ENCODE peak calls at places on chromosomes 5 and 9, in five cellular contexts. J is coronary artery, R is cardiac muscle cell, W is body of pancreas, N is HL-60. I is an unnamed sample.

GRCh38 chr9:1954238-1954637 is 60.9 kb upstream of the SMARCA2 start:
- DNase-seq in J (no peak), R (no peak), W (no peak), N (no peak), I (no peak)

GRCh38 chr9:18424132-18424531 is 49.8 kb upstream of the ADAMTSL1 start:
- DNase-seq in J (no peak), R (peak), W (no peak), N (no peak), I (no peak)

GRCh38 chr9:87612536-87612935 is 113.4 kb upstream of the CTSL start:
- DNase-seq in J (peak), R (no peak), W (no peak), N (no peak), I (no peak)

GRCh38 chr9:28342815-28343338 is 769.6 kb upstream of the C9orf72 start:
- DNase-seq in J (no peak), R (no peak), W (no peak), N (no peak), I (no peak)

GRCh38 chr9:79542735-79543504 is 28.8 kb upstream of the TLE4 start:
- DNase-seq in J (no peak), R (no peak), W (no peak), N (no peak), I (no peak)

GRCh38 chr9:30771278-30771677 is 1613.2 kb upstream of the ACO1 start:
- DNase-seq in J (no peak), R (no peak), W (no peak), N (no peak), I (no peak)

GRCh38 chr5:28408186-28408585 is 1369.8 kb upstream of the CDH9 start:
- DNase-seq in J (no peak), R (peak), W (no peak), N (no peak), I (no peak)

GRCh38 chr5:218457-219289 is 553 bp downstream of the SDHA start:
- DNase-seq in J (no peak), R (peak), W (peak), N (peak), I (no peak)

GRCh38 chr9:1207681-1208080 is 157.5 kb downstream of the DMRT2 start:
- DNase-seq in J (no peak), R (no peak), W (no peak), N (no peak), I (no peak)

GRCh38 chr5:97209343-97209742 is 26.3 kb upstream of the RIOK2 start:
- DNase-seq in J (no peak), R (no peak), W (no peak), N (no peak), I (no peak)

GRCh38 chr9:91882628-91883027 is 67.4 kb downstream of the ROR2 start:
- DNase-seq in J (no peak), R (no peak), W (no peak), N (no peak), I (no peak)

GRCh38 chr9:14014209-14014608 is 299.7 kb downstream of the NFIB start:
- DNase-seq in J (no peak), R (no peak), W (no peak), N (no peak), I (no peak)

GRCh38 chr5:127673401-127673800 is 24.5 kb downstream of the CTXN3 start:
- DNase-seq in J (no peak), R (no peak), W (no peak), N (no peak), I (peak)

GRCh38 chr5:1437452-1437851 is 7.8 kb downstream of the SLC6A3 start:
- DNase-seq in J (peak), R (peak), W (no peak), N (no peak), I (no peak)

GRCh38 chr5:1297243-1297642 is 2.4 kb upstream of the TERT start:
- DNase-seq in J (peak), R (no peak), W (no peak), N (no peak), I (no peak)

GRCh38 chr5:56123531-56124243 is 109.4 kb downstream of the ANKRD55 start:
- DNase-seq in J (peak), R (peak), W (peak), N (no peak), I (no peak)

GRCh38 chr5:31193591-31194457 is at the start of gene CDH6:
- DNase-seq in J (peak), R (peak), W (peak), N (no peak), I (no peak)

GRCh38 chr9:121559183-121559582 is 59.5 kb upstream of the GGTA1 start:
- DNase-seq in J (no peak), R (peak), W (no peak), N (no peak), I (no peak)

GRCh38 chr9:114590328-114590727 is 2.8 kb downstream of the ATP6V1G1 start:
- DNase-seq in J (no peak), R (no peak), W (no peak), N (no peak), I (no peak)

GRCh38 chr9:114588671-114589526 is 1.3 kb downstream of the ATP6V1G1 start:
- DNase-seq in J (no peak), R (peak), W (no peak), N (no peak), I (no peak)

GRCh38 chr9:114594136-114594535 is 6.6 kb downstream of the ATP6V1G1 start:
- DNase-seq in J (no peak), R (no peak), W (no peak), N (no peak), I (no peak)

GRCh38 chr9:114591206-114591853 is 3.8 kb downstream of the ATP6V1G1 start:
- DNase-seq in J (no peak), R (no peak), W (no peak), N (no peak), I (no peak)

DNA sequence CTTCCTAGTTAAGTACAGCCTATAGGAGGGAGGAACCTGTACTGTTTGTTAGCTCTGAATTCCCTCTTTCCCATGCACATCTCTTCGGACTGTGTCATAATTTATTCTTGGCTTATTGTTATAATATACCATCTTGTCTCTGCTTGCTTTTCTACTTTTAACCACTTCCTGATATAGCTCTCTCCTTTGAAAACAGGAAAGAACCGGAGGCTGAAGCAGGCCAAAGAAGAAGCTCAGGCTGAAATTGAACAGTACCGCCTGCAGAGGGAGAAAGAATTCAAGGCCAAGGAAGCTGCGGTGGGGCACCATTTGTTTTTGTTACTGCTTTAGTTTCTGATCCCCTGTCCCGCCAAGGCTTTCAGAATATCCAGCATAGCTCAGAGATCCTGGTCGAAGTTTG is 4.8 kb downstream of the ATP6V1G1 start:
- DNase-seq in J (no peak), R (no peak), W (no peak), N (no peak), I (no peak)
- H3K4me3 ChIP-seq in J (no peak), R (no peak), W (no peak), N (no peak), I (no peak)

GRCh38 chr5:52734557-52734956 is 53.2 kb upstream of the ITGA1 start:
- DNase-seq in J (no peak), R (no peak), W (no peak), N (no peak), I (no peak)

GRCh38 chr5:52743012-52743411 is 44.7 kb upstream of the ITGA1 start:
- DNase-seq in J (no peak), R (no peak), W (no peak), N (no peak), I (no peak)

GRCh38 chr5:52735139-52735538 is 52.6 kb upstream of the ITGA1 start:
- DNase-seq in J (no peak), R (no peak), W (no peak), N (no peak), I (no peak)

GRCh38 chr5:52740007-52740406 is 47.7 kb upstream of the ITGA1 start:
- DNase-seq in J (no peak), R (no peak), W (no peak), N (no peak), I (no peak)

DNA sequence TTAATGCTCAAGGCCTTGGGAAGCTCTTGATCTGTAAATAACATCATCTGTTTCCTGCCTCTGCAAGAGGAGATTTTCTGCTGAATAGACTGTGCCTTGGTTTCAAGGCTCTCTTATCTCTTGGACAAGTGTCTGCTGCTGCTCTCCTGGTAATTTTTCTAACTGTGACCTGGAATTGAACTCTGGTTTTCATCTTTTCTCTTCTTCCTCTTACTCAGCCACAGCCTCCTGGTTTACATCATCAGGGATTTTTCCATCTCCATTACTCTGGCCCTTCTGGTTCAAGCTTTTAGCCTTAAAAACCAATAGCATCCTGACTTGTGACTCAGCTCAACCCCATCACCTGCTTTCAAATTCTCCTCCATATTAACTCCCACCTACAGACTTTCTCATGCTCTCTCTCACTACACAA is 49.6 kb upstream of the ITGA1 start:
- DNase-seq in J (no peak), R (peak), W (no peak), N (no peak), I (no peak)
- H3K4me3 ChIP-seq in J (no peak), R (no peak), W (no peak), N (no peak), I (no peak)

GRCh38 chr5:151023651-151024050 is 3.3 kb downstream of the GPX3 start:
- DNase-seq in J (peak), R (peak), W (peak), N (no peak), I (no peak)

GRCh38 chr5:151020304-151021031 is at the start of gene GPX3:
- DNase-seq in J (peak), R (peak), W (peak), N (no peak), I (no peak)

GRCh38 chr5:151023047-151023615 is 2.7 kb downstream of the GPX3 start:
- DNase-seq in J (peak), R (peak), W (peak), N (no peak), I (no peak)

GRCh38 chr5:151022511-151023018 is 2.2 kb downstream of the GPX3 start:
- DNase-seq in J (peak), R (peak), W (no peak), N (no peak), I (no peak)

DNA sequence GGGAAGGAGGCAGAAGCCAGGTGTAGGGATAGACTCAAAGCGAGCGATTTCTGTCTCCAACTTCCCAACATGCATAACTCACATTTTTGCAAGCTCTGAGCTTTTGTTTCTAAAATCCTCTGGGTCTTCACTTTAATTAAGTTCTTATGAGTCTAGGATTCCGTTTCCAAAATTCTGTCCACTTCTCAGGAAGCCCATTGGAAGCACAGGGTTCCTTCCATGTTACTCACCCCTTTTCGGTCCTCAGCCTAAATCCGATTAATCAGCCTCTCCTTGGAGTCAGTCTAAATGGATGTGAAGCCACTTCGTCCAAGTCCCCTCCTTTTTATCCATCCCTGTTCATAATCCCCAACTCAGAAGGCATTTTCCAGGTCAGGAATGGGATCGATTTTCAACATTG is 1.4 kb downstream of the GPX3 start:
- DNase-seq in J (no peak), R (no peak), W (no peak), N (no peak), I (no peak)
- H3K4me3 ChIP-seq in J (peak), R (no peak), W (no peak), N (no peak), I (no peak)

GRCh38 chr9:135523521-135524129 is 2.4 kb downstream of the LCN1 start:
- DNase-seq in J (peak), R (no peak), W (no peak), N (no peak), I (no peak)

GRCh38 chr9:135524130-135524861 is 3.1 kb downstream of the LCN1 start:
- DNase-seq in J (peak), R (peak), W (no peak), N (no peak), I (no peak)

GRCh38 chr9:135522137-135522877 is 1.1 kb downstream of the LCN1 start:
- DNase-seq in J (peak), R (no peak), W (no peak), N (no peak), I (no peak)

GRCh38 chr9:135521608-135522095 is 412 bp downstream of the LCN1 start:
- DNase-seq in J (peak), R (no peak), W (no peak), N (no peak), I (no peak)

DNA sequence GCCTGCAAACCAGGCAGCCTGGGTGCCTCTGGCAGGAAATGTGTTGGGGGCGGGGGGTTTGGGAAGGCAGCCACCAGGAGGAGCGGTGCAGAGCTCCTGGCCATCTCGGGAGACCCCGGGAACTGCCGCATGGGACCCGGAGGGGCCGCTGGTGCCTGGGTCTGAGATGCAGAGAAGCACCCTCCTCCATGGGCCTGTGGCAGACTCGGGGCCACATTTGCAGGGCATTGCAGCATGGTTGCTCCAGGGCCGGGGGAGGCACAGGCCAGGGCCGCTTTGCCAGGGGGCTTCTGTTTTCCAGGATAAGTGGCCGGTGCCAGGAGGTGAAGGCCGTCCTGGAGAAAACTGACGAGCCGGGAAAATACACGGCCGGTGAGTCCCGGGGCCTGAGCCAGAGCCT is 1.7 kb downstream of the LCN1 start:
- DNase-seq in J (peak), R (no peak), W (no peak), N (no peak), I (no peak)
- H3K4me3 ChIP-seq in J (no peak), R (no peak), W (no peak), N (no peak), I (no peak)

GRCh38 chr9:6715755-6716643 is 41.8 kb upstream of the KDM4C start:
- DNase-seq in J (no peak), R (peak), W (peak), N (peak), I (no peak)
- H3K4me3 ChIP-seq in J (peak), R (no peak), W (peak), N (peak), I (no peak)

GRCh38 chr9:129272348-129273025 is 94.4 kb upstream of the IER5L start:
- DNase-seq in J (no peak), R (no peak), W (no peak), N (no peak), I (no peak)
- H3K4me3 ChIP-seq in J (no peak), R (no peak), W (no peak), N (no peak), I (no peak)

GRCh38 chr9:38423273-38423938 is 848 bp downstream of the IGFBPL1 start:
- DNase-seq in J (no peak), R (no peak), W (no peak), N (no peak), I (no peak)
- H3K4me3 ChIP-seq in J (peak), R (peak), W (no peak), N (no peak), I (peak)

DNA sequence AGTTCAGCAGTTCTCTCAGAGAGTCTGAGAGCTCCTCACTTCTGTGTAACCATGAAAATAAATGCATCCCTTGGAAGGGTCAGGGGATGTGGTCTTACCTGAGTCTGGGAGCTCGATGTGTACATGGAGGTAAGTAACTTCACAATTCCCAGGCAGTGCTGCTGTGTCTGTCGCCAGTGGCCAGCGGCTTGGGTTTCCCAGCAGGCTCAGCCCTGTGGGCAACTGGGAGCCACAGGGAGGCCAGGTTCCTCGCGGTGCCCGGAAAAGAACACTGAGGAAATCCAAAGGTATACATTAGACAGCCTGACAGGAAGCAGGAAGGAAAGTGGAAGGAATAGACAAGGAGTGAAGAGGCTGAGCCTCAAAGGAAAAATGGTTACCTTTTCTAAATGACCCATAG is 62.2 kb downstream of the OSTF1 start:
- DNase-seq in J (no peak), R (no peak), W (no peak), N (no peak), I (no peak)
- H3K4me3 ChIP-seq in J (no peak), R (no peak), W (no peak), N (peak), I (no peak)

I was measured in SK-N-MC.